ENCODE peak calls at places on chromosomes 11 and 22, in eight cellular contexts. L is cardiac muscle cell; I is endodermal cell; N is uterus; G is MG63; O is GM12865; F is lower leg skin; Q is CD8-positive, alpha-beta memory T cell. A is an unnamed sample.

GRCh38 chr11:34165786-34166557 is 60.5 kb downstream of the NAT10 start:
- DNase-seq in L (no peak), O (no peak), I (peak), G (peak), Q (no peak), N (no peak), F (no peak), A (no peak)

GRCh38 chr11:37858398-37858797 is 1260.4 kb upstream of the RAG2 start:
- DNase-seq in N (no peak), L (no peak), I (no peak), Q (no peak), O (no peak), G (no peak), F (no peak), A (no peak)

GRCh38 chr22:43825651-43826050 is 13.5 kb upstream of the EFCAB6 start:
- DNase-seq in I (no peak), L (no peak), G (no peak), O (no peak), Q (no peak), N (no peak), F (no peak), A (no peak)

GRCh38 chr11:84965484-84965883 is 661.7 kb downstream of the DLG2 start:
- DNase-seq in L (no peak), G (no peak), F (no peak), O (no peak), N (no peak), Q (no peak), I (no peak), A (no peak)

GRCh38 chr22:35421121-35421520 is 21.2 kb downstream of the MCM5 start:
- DNase-seq in G (no peak), O (no peak), L (no peak), N (no peak), I (peak), Q (no peak), F (no peak), A (no peak)

GRCh38 chr11:46661836-46662235 is 38.6 kb downstream of the ARHGAP1 start:
- DNase-seq in N (no peak), G (no peak), Q (no peak), I (no peak), F (no peak), L (no peak), O (no peak), A (no peak)

GRCh38 chr22:27930246-27931060 is 11.4 kb upstream of the PITPNB start:
- DNase-seq in F (no peak), G (no peak), O (no peak), I (no peak), L (no peak), Q (no peak), N (no peak), A (no peak)

GRCh38 chr22:19611590-19611989 is 87.4 kb upstream of the CLDN5 start:
- DNase-seq in F (no peak), I (no peak), N (no peak), L (no peak), Q (no peak), O (no peak), G (no peak), A (no peak)

GRCh38 chr22:35114296-35114980 is 48.5 kb downstream of the ISX start:
- DNase-seq in F (no peak), I (no peak), N (no peak), O (no peak), Q (no peak), G (no peak), L (no peak), A (no peak)

GRCh38 chr22:19992921-19993355 is 23.7 kb downstream of the ARVCF start:
- DNase-seq in F (no peak), O (no peak), N (no peak), I (no peak), L (no peak), G (no peak), Q (no peak), A (no peak)

GRCh38 chr22:26502688-26503561 is 9.3 kb downstream of the TFIP11 start:
- DNase-seq in L (peak), N (no peak), Q (peak), G (no peak), O (peak), F (no peak), I (peak), A (peak)

GRCh38 chr11:76208829-76209670 is 2.7 kb upstream of the WNT11 start:
- DNase-seq in Q (peak), G (peak), O (peak), N (peak), I (peak), L (peak), F (no peak), A (no peak)

GRCh38 chr11:103494491-103494890 is 385.3 kb downstream of the DYNC2H1 start:
- DNase-seq in I (no peak), L (no peak), F (no peak), Q (no peak), O (no peak), N (no peak), G (no peak), A (no peak)

GRCh38 chr22:27614291-27615007 is 187.1 kb downstream of the MN1 start:
- DNase-seq in O (no peak), L (no peak), Q (no peak), I (no peak), G (no peak), N (no peak), F (no peak), A (no peak)

GRCh38 chr22:36162127-36163034 is 1.8 kb upstream of the APOL3 start:
- DNase-seq in O (peak), F (no peak), L (no peak), G (no peak), I (no peak), Q (peak), N (no peak), A (peak)

GRCh38 chr22:21984793-21985192 is 2.2 kb upstream of the TOP3B start:
- DNase-seq in L (peak), Q (no peak), I (peak), O (peak), F (no peak), G (peak), N (no peak), A (no peak)

GRCh38 chr11:94648789-94649188 is 81.6 kb downstream of the PIWIL4 start:
- DNase-seq in I (no peak), N (no peak), L (no peak), F (no peak), Q (no peak), G (no peak), O (no peak), A (no peak)

GRCh38 chr22:29879738-29880137 is 3.2 kb upstream of the MTMR3 start:
- DNase-seq in N (no peak), O (peak), I (peak), L (no peak), G (peak), Q (no peak), F (no peak), A (no peak)

GRCh38 chr22:17824452-17824851 is 50.2 kb upstream of the BID start:
- DNase-seq in I (no peak), G (no peak), L (no peak), N (no peak), Q (no peak), O (no peak), F (no peak), A (no peak)

GRCh38 chr22:25123677-25124076 is 76.0 kb upstream of the CRYBB3 start:
- DNase-seq in Q (no peak), G (no peak), F (no peak), N (no peak), O (no peak), I (no peak), L (no peak), A (no peak)

GRCh38 chr11:6096417-6096816 is 11.1 kb upstream of the OR56B4 start:
- DNase-seq in N (no peak), L (peak), I (no peak), O (no peak), Q (no peak), G (no peak), F (no peak), A (no peak)

GRCh38 chr11:31802609-31802989 is 8.5 kb downstream of the PAX6 start:
- DNase-seq in N (no peak), I (peak), O (no peak), Q (no peak), F (no peak), L (no peak), G (no peak), A (no peak)

GRCh38 chr11:96197221-96197620 is 145.8 kb downstream of the MAML2 start:
- DNase-seq in G (no peak), F (no peak), O (no peak), Q (no peak), L (no peak), N (no peak), I (no peak), A (no peak)

GRCh38 chr11:16000065-16000464 is 356.3 kb downstream of the SOX6 start:
- DNase-seq in N (no peak), F (no peak), L (no peak), I (no peak), G (peak), O (no peak), Q (no peak), A (no peak)

GRCh38 chr22:46758867-46759290 is 3.6 kb upstream of the TBC1D22A start:
- DNase-seq in G (peak), N (no peak), O (peak), I (peak), Q (peak), L (peak), F (no peak), A (peak)

GRCh38 chr11:5369793-5370192 is 13.8 kb upstream of the OR51M1 start:
- DNase-seq in G (no peak), L (peak), F (no peak), Q (no peak), O (peak), I (no peak), N (no peak), A (no peak)

GRCh38 chr22:23138584-23139469 is 3.0 kb downstream of the RSPH14 start:
- DNase-seq in L (no peak), Q (no peak), G (no peak), F (no peak), I (no peak), O (peak), N (no peak), A (no peak)
- H3K4me3 ChIP-seq in L (no peak), Q (no peak), G (no peak), F (no peak), I (no peak), O (peak), N (no peak), A (no peak)

GRCh38 chr22:37501176-37501609 is 15.0 kb upstream of the MFNG start:
- DNase-seq in O (no peak), F (no peak), N (no peak), G (no peak), I (no peak), L (no peak), Q (no peak), A (no peak)
- H3K4me3 ChIP-seq in O (no peak), F (no peak), N (no peak), G (no peak), I (no peak), L (no peak), Q (no peak), A (no peak)

DNA sequence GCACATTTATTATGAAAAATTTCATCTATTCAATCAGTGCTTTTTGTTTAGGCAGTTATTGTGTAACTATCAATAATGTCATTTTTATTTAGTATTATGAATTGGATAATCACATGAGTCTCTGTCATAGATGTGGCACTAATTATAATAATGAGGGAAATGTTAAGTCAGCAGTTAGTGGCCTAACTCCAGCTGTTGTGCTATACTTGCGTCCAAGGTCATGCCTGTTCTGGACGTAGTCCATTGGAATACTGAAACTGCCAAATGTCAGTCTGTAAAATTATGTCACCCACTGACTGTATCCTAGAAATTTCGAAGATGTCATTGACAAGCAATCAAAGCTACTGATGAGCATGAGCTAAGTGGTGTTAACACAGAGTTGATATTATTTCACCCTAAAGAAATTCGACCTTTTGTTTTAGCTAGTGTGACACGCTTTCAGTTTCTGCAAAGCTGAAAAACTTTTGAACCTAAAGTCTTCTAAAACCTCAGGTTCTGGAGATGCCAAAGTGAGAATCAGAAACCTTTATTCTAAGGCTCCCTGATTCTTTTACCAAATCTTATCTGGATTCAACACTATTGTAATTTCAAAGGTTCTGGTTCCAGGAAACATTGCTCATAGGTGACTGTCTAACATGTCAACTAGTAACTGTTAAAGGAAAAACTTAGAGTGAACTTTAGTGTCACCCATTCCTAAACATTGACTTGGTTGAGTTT is 14.8 kb upstream of the ME3 start:
- DNase-seq in Q (no peak), N (no peak), G (no peak), I (no peak), L (no peak), O (no peak), F (no peak), A (no peak)
- H3K4me3 ChIP-seq in Q (no peak), N (no peak), G (no peak), I (no peak), L (no peak), O (no peak), F (no peak), A (no peak)

GRCh38 chr22:23749747-23750373 is 1.1 kb downstream of the ZNF70 start:
- DNase-seq in F (no peak), L (no peak), Q (no peak), G (peak), I (no peak), N (no peak), O (no peak), A (no peak)
- H3K4me3 ChIP-seq in F (no peak), L (peak), Q (peak), G (peak), I (peak), N (peak), O (peak), A (peak)

GRCh38 chr11:47977651-47978050 is 2.7 kb upstream of the PTPRJ start:
- DNase-seq in N (no peak), G (no peak), I (no peak), Q (no peak), O (no peak), L (no peak), F (no peak), A (no peak)

GRCh38 chr11:47979378-47980092 is 824 bp upstream of the PTPRJ start:
- DNase-seq in Q (no peak), N (no peak), F (no peak), G (no peak), I (peak), L (peak), O (no peak), A (no peak)

GRCh38 chr11:47980907-47981621 is 705 bp downstream of the PTPRJ start:
- DNase-seq in I (peak), G (peak), N (peak), L (peak), Q (peak), O (peak), F (no peak), A (no peak)

GRCh38 chr11:47981667-47982404 is 1.5 kb downstream of the PTPRJ start:
- DNase-seq in O (no peak), L (no peak), N (no peak), G (no peak), I (no peak), Q (no peak), F (no peak), A (no peak)

GRCh38 chr11:47980093-47980906 is at the start of gene PTPRJ:
- DNase-seq in G (peak), L (peak), N (peak), Q (peak), O (peak), F (no peak), I (peak), A (no peak)
- H3K4me3 ChIP-seq in G (peak), L (peak), N (peak), Q (peak), O (peak), F (peak), I (peak), A (peak)

GRCh38 chr11:29486301-29486700 is 530.5 kb downstream of the KCNA4 start:
- DNase-seq in F (no peak), O (no peak), N (no peak), L (no peak), G (no peak), I (no peak), Q (no peak), A (no peak)

GRCh38 chr11:29481721-29482120 is 535.1 kb downstream of the KCNA4 start:
- DNase-seq in I (no peak), N (no peak), F (no peak), G (no peak), Q (no peak), O (no peak), L (no peak), A (no peak)

GRCh38 chr11:29484548-29484947 is 532.3 kb downstream of the KCNA4 start:
- DNase-seq in G (no peak), O (no peak), I (no peak), Q (no peak), L (no peak), F (no peak), N (no peak), A (no peak)

GRCh38 chr11:29482510-29482909 is 534.3 kb downstream of the KCNA4 start:
- DNase-seq in L (no peak), G (no peak), Q (no peak), F (no peak), I (no peak), N (no peak), O (no peak), A (no peak)

GRCh38 chr11:29485641-29486040 is 531.2 kb downstream of the KCNA4 start:
- DNase-seq in I (no peak), Q (no peak), F (no peak), G (no peak), L (no peak), N (no peak), O (no peak), A (no peak)
- H3K4me3 ChIP-seq in I (no peak), Q (no peak), F (no peak), G (no peak), L (no peak), N (no peak), O (no peak), A (no peak)

GRCh38 chr11:82268627-82269026 is 465.0 kb downstream of the FAM181B start:
- DNase-seq in Q (no peak), L (no peak), I (no peak), N (no peak), O (no peak), G (no peak), F (no peak), A (no peak)
- H3K4me3 ChIP-seq in Q (no peak), L (no peak), I (no peak), N (no peak), O (no peak), G (no peak), F (no peak), A (no peak)

GRCh38 chr11:118921121-118921928 is 4.4 kb downstream of the BCL9L start:
- DNase-seq in N (peak), F (peak), O (no peak), G (no peak), I (peak), L (no peak), Q (no peak), A (no peak)
- H3K4me3 ChIP-seq in N (peak), F (no peak), O (no peak), G (peak), I (peak), L (peak), Q (peak), A (no peak)

DNA sequence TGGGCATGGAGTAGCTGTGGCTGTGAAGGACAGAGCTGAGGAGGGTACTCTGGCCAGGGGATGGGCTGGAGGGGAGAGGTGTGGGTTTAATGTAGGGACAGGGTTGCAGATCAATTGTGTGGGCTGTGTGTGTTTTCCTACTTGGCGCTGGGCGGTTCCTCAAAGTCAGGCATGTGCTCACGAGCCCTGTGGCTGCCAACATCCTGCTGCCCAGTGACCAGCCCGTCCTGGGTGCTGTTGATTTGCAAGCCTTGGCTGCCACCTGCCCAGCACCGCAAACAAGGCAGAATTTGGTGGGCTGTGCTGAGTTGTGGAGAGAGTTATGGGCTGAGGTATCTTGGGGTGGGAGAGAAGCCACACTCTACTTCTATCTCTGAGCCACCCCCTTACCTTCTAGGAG is 69.2 kb downstream of the SCN3B start:
- DNase-seq in G (no peak), F (no peak), L (no peak), N (no peak), O (no peak), Q (no peak), I (no peak), A (no peak)
- H3K4me3 ChIP-seq in G (no peak), F (no peak), L (no peak), N (no peak), O (no peak), Q (no peak), I (no peak), A (no peak)

GRCh38 chr11:65420506-65421203 is 1.9 kb upstream of the NEAT1 start:
- DNase-seq in Q (no peak), G (no peak), L (no peak), N (no peak), I (no peak), F (no peak), O (no peak), A (no peak)
- H3K4me3 ChIP-seq in Q (peak), G (peak), L (no peak), N (peak), I (no peak), F (no peak), O (peak), A (peak)

A was measured in GM12864.